ENCODE peak calls at places on chromosomes 5 and 9, in four cellular contexts. One of them, this sample, is unnamed.
A peak's percentile ranks its signal among the peaks of the same experiment; 100 is the strongest.

GRCh38 chr9:15007698-15008097 is 97.5 kb upstream of the FREM1 start:
- DNase-seq in epithelial cell of esophagus: no peak
- DNase-seq in uterus: no peak
- DNase-seq in adipocyte: no peak
- DNase-seq in this sample: no peak

GRCh38 chr5:15834596-15835245 is 334.7 kb downstream of the FBXL7 start:
- DNase-seq in epithelial cell of esophagus: peak; percentile 91
- DNase-seq in uterus: no peak
- DNase-seq in adipocyte: peak; percentile 81
- DNase-seq in this sample: peak; percentile 71

GRCh38 chr9:137311971-137312851 is 10.1 kb upstream of the NRARP start:
- DNase-seq in epithelial cell of esophagus: peak; percentile 64
- DNase-seq in uterus: no peak
- DNase-seq in adipocyte: no peak
- DNase-seq in this sample: no peak

GRCh38 chr5:35799751-35800150 is 56.9 kb upstream of the IL7R start:
- DNase-seq in epithelial cell of esophagus: no peak
- DNase-seq in uterus: no peak
- DNase-seq in adipocyte: no peak
- DNase-seq in this sample: no peak

GRCh38 chr9:69671904-69672827 is at the start of gene APBA1:
- DNase-seq in epithelial cell of esophagus: peak; percentile 36
- DNase-seq in uterus: peak; percentile 62
- DNase-seq in adipocyte: peak; percentile 90
- DNase-seq in this sample: peak; percentile 47

GRCh38 chr9:69943146-69943545 is 100.5 kb upstream of the MAMDC2 start:
- DNase-seq in epithelial cell of esophagus: no peak
- DNase-seq in uterus: no peak
- DNase-seq in adipocyte: peak; percentile 45
- DNase-seq in this sample: peak; percentile 45

GRCh38 chr9:105157178-105157583 is 87.3 kb upstream of the SLC44A1 start:
- DNase-seq in epithelial cell of esophagus: peak; percentile 73
- DNase-seq in uterus: peak; percentile 69
- DNase-seq in adipocyte: peak; percentile 88
- DNase-seq in this sample: peak; percentile 90

GRCh38 chr9:86434039-86434726 is 80.0 kb upstream of the TUT7 start:
- DNase-seq in epithelial cell of esophagus: peak; percentile 67
- DNase-seq in uterus: peak; percentile 85
- DNase-seq in adipocyte: peak; percentile 89
- DNase-seq in this sample: peak; percentile 84

GRCh38 chr5:88660947-88661869 is 221.8 kb downstream of the MEF2C start:
- DNase-seq in epithelial cell of esophagus: peak; percentile 52
- DNase-seq in uterus: peak; percentile 39
- DNase-seq in adipocyte: peak; percentile 75
- DNase-seq in this sample: peak; percentile 60

GRCh38 chr5:115262066-115262404 is 642 bp downstream of the PGGT1B start:
- DNase-seq in epithelial cell of esophagus: peak; percentile 45
- DNase-seq in uterus: no peak
- DNase-seq in adipocyte: peak; percentile 61
- DNase-seq in this sample: peak; percentile 10

GRCh38 chr5:141223112-141223783 is at the start of gene PCDHB14:
- DNase-seq in epithelial cell of esophagus: peak; percentile 25
- DNase-seq in uterus: no peak
- DNase-seq in adipocyte: peak; percentile 78
- DNase-seq in this sample: peak; percentile 44

GRCh38 chr9:4489562-4489918 is 728 bp upstream of the SLC1A1 start:
- DNase-seq in epithelial cell of esophagus: no peak
- DNase-seq in uterus: no peak
- DNase-seq in adipocyte: peak; percentile 60
- DNase-seq in this sample: peak; percentile 23

GRCh38 chr5:77155179-77155839 is 55.2 kb upstream of the PDE8B start:
- DNase-seq in epithelial cell of esophagus: no peak
- DNase-seq in uterus: no peak
- DNase-seq in adipocyte: no peak
- DNase-seq in this sample: no peak

GRCh38 chr5:24363789-24364534 is 280.8 kb downstream of the CDH10 start:
- DNase-seq in epithelial cell of esophagus: peak; percentile 3
- DNase-seq in uterus: no peak
- DNase-seq in adipocyte: no peak
- DNase-seq in this sample: no peak

GRCh38 chr5:72151169-72151568 is 43.9 kb downstream of the MAP1B start:
- DNase-seq in epithelial cell of esophagus: peak; percentile 35
- DNase-seq in uterus: no peak
- DNase-seq in adipocyte: peak; percentile 46
- DNase-seq in this sample: peak; percentile 64

GRCh38 chr5:132481243-132482211 is 9.0 kb downstream of the IRF1 start:
- DNase-seq in epithelial cell of esophagus: no peak
- DNase-seq in uterus: no peak
- DNase-seq in adipocyte: no peak
- DNase-seq in this sample: no peak

GRCh38 chr9:135517407-135517822 is 3.8 kb upstream of the LCN1 start:
- DNase-seq in epithelial cell of esophagus: no peak
- DNase-seq in uterus: no peak
- DNase-seq in adipocyte: no peak
- DNase-seq in this sample: no peak

GRCh38 chr9:124209279-124209678 is 48.5 kb upstream of the NEK6 start:
- DNase-seq in epithelial cell of esophagus: no peak
- DNase-seq in uterus: no peak
- DNase-seq in adipocyte: no peak
- DNase-seq in this sample: no peak
- H3K4me3 ChIP-seq in epithelial cell of esophagus: no peak overlapping the region
- H3K4me3 ChIP-seq in uterus: no peak overlapping the region
- H3K4me3 ChIP-seq in adipocyte: no peak overlapping the region
- H3K4me3 ChIP-seq in this sample: no peak overlapping the region

DNA sequence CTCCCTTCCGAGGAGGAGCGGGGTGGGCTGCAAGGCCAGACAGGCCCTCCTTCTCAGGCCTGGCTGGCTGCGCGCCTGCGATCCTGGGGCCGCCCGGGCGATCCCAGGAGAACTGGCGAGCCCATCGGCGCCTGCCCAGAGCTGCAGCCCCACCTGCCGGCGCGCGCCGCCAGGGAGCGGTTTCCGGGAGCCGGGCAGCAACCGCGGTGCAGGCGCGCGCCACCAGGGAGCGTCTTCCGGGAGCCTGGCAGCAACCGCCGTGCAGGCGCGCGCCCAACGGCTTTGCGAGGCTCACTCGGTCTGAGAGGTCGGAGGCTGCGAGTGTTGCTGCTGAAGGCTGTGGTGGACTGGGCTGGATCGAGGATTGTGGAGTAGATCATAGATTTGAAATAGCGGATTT is 668.7 kb downstream of the SPATA31A6 start:
- DNase-seq in epithelial cell of esophagus: peak; percentile 86
- DNase-seq in uterus: no peak
- DNase-seq in adipocyte: no peak
- DNase-seq in this sample: peak; percentile 12
- H3K4me3 ChIP-seq in epithelial cell of esophagus: peak overlapping the region; percentile 40
- H3K4me3 ChIP-seq in uterus: no peak overlapping the region
- H3K4me3 ChIP-seq in adipocyte: no peak overlapping the region
- H3K4me3 ChIP-seq in this sample: no peak overlapping the region

DNA sequence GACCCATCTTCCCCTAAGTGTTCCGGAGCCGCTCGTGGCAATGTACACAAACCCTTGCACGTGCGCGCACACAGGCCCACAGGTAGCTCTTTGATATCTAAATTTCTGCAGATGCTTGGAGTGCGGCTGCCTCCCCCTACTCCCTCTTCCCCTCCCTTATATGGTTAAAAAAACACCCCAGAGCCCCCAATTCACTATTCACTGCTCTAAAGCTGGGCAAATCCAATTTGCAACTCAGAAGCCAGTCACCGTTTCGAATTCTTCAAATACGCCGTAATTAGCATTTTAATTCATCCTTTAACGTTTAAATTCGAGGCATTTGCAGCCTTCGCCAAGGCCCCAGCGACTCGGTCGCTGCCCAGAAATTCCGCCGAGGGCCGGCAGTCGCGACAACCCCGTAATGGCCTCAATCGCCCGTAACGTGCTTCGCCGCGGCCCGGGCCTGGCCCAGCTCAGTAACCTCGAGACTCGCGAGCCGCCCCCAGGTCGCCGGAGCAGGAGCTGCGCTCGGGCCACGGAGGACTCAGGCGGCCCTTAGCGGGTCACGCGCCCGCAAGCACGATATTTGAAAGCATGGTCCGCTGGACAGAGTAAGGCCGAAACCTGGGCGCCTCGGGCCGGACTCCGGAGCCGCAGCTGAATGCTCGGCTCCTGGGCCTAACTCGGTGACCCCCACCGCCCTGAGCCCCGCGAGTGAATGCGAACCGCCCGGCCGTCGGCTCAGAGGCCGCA is 1.3 kb downstream of the IRX2 start:
- DNase-seq in epithelial cell of esophagus: peak; percentile 39
- DNase-seq in uterus: no peak
- DNase-seq in adipocyte: no peak
- DNase-seq in this sample: peak; percentile 33
- H3K4me3 ChIP-seq in epithelial cell of esophagus: peak overlapping the region; percentile 88
- H3K4me3 ChIP-seq in uterus: no peak overlapping the region
- H3K4me3 ChIP-seq in adipocyte: peak overlapping the region; percentile 85
- H3K4me3 ChIP-seq in this sample: peak overlapping the region; percentile 81

DNA sequence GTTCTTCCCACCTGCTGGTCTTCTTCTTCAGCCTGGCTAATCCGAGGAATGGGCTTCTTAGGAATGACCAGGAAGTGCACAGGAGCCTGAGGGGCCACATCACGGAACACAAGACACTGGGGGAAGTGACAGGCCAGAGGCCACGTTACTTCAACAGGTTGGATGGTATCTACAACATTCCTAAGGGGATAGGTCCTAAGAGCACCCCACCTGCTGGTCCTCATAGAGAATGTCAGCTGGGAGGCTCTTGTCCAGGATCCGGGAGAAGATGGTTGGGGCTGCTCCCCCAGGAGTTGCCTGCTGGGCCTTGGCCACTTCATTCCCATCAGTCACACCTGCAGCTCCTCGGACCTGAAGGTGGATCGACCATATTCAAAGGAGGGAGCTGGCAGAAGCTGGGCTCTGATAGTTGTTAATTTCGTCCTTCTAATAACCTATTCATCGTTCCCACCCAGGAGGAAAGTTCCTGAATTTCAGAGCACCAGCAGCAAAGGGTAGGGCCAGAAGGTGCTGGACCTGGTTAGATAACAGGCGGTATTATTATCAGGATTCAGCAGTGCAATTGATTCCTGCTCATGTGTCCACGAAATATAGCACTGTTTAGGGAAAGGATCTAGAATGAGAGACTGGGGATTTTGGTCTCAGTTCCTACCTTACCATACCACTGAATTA is 1.3 kb downstream of the HINT2 start:
- DNase-seq in epithelial cell of esophagus: peak; percentile 67
- DNase-seq in uterus: no peak
- DNase-seq in adipocyte: peak; percentile 50
- DNase-seq in this sample: peak; percentile 32
- H3K4me3 ChIP-seq in epithelial cell of esophagus: no peak overlapping the region
- H3K4me3 ChIP-seq in uterus: no peak overlapping the region
- H3K4me3 ChIP-seq in adipocyte: peak overlapping the region; percentile 89
- H3K4me3 ChIP-seq in this sample: no peak overlapping the region

GRCh38 chr9:124008855-124009834 is 2.4 kb upstream of the LHX2 start:
- DNase-seq in epithelial cell of esophagus: no peak
- DNase-seq in uterus: no peak
- DNase-seq in adipocyte: no peak
- DNase-seq in this sample: no peak

GRCh38 chr9:124009835-124010226 is 1.7 kb upstream of the LHX2 start:
- DNase-seq in epithelial cell of esophagus: no peak
- DNase-seq in uterus: no peak
- DNase-seq in adipocyte: no peak
- DNase-seq in this sample: no peak

GRCh38 chr9:124007468-124008306 is 3.9 kb upstream of the LHX2 start:
- DNase-seq in epithelial cell of esophagus: no peak
- DNase-seq in uterus: no peak
- DNase-seq in adipocyte: no peak
- DNase-seq in this sample: no peak

GRCh38 chr9:124007157-124007460 is 4.5 kb upstream of the LHX2 start:
- DNase-seq in epithelial cell of esophagus: no peak
- DNase-seq in uterus: no peak
- DNase-seq in adipocyte: no peak
- DNase-seq in this sample: no peak

DNA sequence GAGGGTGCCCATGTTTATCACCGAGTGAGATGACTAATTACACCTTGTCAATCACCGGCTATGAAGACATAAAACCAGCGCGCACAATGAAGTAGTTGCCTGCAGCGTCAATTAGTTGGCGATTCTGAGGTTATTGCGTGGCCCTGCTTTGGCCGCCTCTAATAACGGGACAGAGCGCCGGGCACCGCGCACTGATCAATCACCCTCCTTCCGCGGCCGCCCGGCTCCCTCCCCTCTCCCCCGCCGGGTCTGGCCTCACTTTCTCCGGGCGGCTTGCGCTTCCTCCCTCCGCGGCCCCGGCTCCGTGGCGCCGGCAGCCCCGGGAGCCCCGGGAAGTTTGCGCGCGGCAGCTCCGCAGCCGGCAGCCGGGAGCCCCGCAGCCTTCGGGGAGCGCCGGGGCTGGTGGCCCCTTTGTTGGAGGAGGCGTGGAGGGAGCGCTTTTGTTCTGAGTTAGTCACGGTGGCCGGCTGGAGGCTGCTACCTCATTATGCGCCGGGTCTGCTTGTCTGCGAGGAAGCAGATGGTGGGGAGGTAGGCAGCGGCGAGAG is 3.2 kb upstream of the LHX2 start:
- DNase-seq in epithelial cell of esophagus: peak; percentile 61
- DNase-seq in uterus: no peak
- DNase-seq in adipocyte: no peak
- DNase-seq in this sample: no peak
- H3K4me3 ChIP-seq in epithelial cell of esophagus: no peak overlapping the region
- H3K4me3 ChIP-seq in uterus: no peak overlapping the region
- H3K4me3 ChIP-seq in adipocyte: no peak overlapping the region
- H3K4me3 ChIP-seq in this sample: no peak overlapping the region